ENCODE peak calls at places on chromosome 9, in five cellular contexts. O is Kasumi-1; I is activated CD4-positive, alpha-beta T cell treated with anti-CD3 and anti-CD28 coated beads for 4 hours; G is sciatic nerve; Z is NCI-H345. C is an unnamed sample.

GRCh38 chr9:5500441-5501235 is 9.7 kb upstream of the PDCD1LG2 start:
- DNase-seq in O (no peak), I (no peak), G (no peak), Z (no peak), C (no peak)

GRCh38 chr9:16530669-16531461 is 339.6 kb downstream of the BNC2 start:
- DNase-seq in O (no peak), I (no peak), G (peak), Z (no peak), C (peak)

GRCh38 chr9:33049680-33050361 is 24.7 kb downstream of the DNAJA1 start:
- DNase-seq in O (no peak), I (no peak), G (no peak), Z (no peak), C (no peak)

GRCh38 chr9:25733336-25733982 is 55.2 kb upstream of the TUSC1 start:
- DNase-seq in O (no peak), I (no peak), G (no peak), Z (no peak), C (no peak)

GRCh38 chr9:35000535-35001284 is 11.2 kb downstream of the DNAJB5 start:
- DNase-seq in O (no peak), I (no peak), G (no peak), Z (no peak), C (no peak)

GRCh38 chr9:109109962-109110325 is 9.8 kb downstream of the TMEM245 start:
- DNase-seq in O (no peak), I (no peak), G (no peak), Z (no peak), C (no peak)

GRCh38 chr9:1008256-1008655 is 31.8 kb downstream of the DMRT3 start:
- DNase-seq in O (no peak), I (no peak), G (no peak), Z (no peak), C (no peak)

GRCh38 chr9:91946825-91947224 is 3.2 kb downstream of the ROR2 start:
- DNase-seq in O (no peak), I (no peak), G (no peak), Z (no peak), C (no peak)

GRCh38 chr9:107019216-107019615 is 156.2 kb downstream of the ZNF462 start:
- DNase-seq in O (no peak), I (no peak), G (no peak), Z (no peak), C (no peak)

GRCh38 chr9:114228034-114228808 is 72.9 kb downstream of the COL27A1 start:
- DNase-seq in O (no peak), I (no peak), G (no peak), Z (no peak), C (no peak)

GRCh38 chr9:136297016-136297691 is 6.7 kb downstream of the CCDC187 start:
- DNase-seq in O (no peak), I (no peak), G (no peak), Z (peak), C (no peak)

GRCh38 chr9:2181794-2182193 is 166.6 kb downstream of the SMARCA2 start:
- DNase-seq in O (peak), I (no peak), G (no peak), Z (no peak), C (no peak)

GRCh38 chr9:101270325-101270701 is 114.5 kb downstream of the BAAT start:
- DNase-seq in O (no peak), I (no peak), G (no peak), Z (no peak), C (no peak)

GRCh38 chr9:132166599-132166998 is 4.7 kb downstream of the NTNG2 start:
- DNase-seq in O (no peak), I (no peak), G (no peak), Z (no peak), C (no peak)

GRCh38 chr9:72577212-72577753 is 55.9 kb downstream of the TMC1 start:
- DNase-seq in O (no peak), I (no peak), G (no peak), Z (no peak), C (no peak)

GRCh38 chr9:117678882-117679281 is 25.3 kb upstream of the TLR4 start:
- DNase-seq in O (no peak), I (no peak), G (no peak), Z (no peak), C (no peak)

GRCh38 chr9:129880654-129881546 is 45.6 kb downstream of the USP20 start:
- DNase-seq in O (no peak), I (no peak), G (no peak), Z (no peak), C (no peak)

GRCh38 chr9:127524373-127524772 is 73.1 kb downstream of the LRSAM1 start:
- DNase-seq in O (no peak), I (no peak), G (no peak), Z (no peak), C (peak)

GRCh38 chr9:110650991-110651411 is 17.6 kb upstream of the MUSK start:
- DNase-seq in O (no peak), I (no peak), G (no peak), Z (no peak), C (no peak)

GRCh38 chr9:110891760-110892159 is 146.5 kb downstream of the LPAR1 start:
- DNase-seq in O (no peak), I (no peak), G (no peak), Z (no peak), C (no peak)

GRCh38 chr9:77084094-77084493 is 64.6 kb downstream of the FOXB2 start:
- DNase-seq in O (no peak), I (no peak), G (no peak), Z (no peak), C (no peak)

GRCh38 chr9:133828338-133828997 is 90.3 kb upstream of the SARDH start:
- DNase-seq in O (no peak), I (no peak), G (no peak), Z (no peak), C (no peak)

GRCh38 chr9:124574944-124575343 is 67.7 kb upstream of the NR5A1 start:
- DNase-seq in O (no peak), I (no peak), G (no peak), Z (no peak), C (no peak)

GRCh38 chr9:20048437-20048836 is 259.6 kb upstream of the SLC24A2 start:
- DNase-seq in O (no peak), I (no peak), G (no peak), Z (no peak), C (no peak)

GRCh38 chr9:74122229-74122628 is 374.9 kb upstream of the RORB start:
- DNase-seq in O (no peak), I (no peak), G (no peak), Z (no peak), C (no peak)

GRCh38 chr9:20253635-20254034 is 368.7 kb downstream of the MLLT3 start:
- DNase-seq in O (no peak), I (no peak), G (no peak), Z (no peak), C (no peak)

GRCh38 chr9:84667571-84668203 is 1.8 kb upstream of the NTRK2 start:
- DNase-seq in O (no peak), I (no peak), G (peak), Z (peak), C (no peak)